ENCODE peak calls at places on chromosomes 16 and 17, in nine cellular contexts. One of them, this sample, is unnamed.

GRCh38 chr17:37041931-37042330 is 93.2 kb downstream of the AATF start:
- DNase-seq in CD4-positive, alpha-beta T cell: no peak
- DNase-seq in Peyer's patch: no peak
- DNase-seq in astrocyte of the spinal cord: no peak
- DNase-seq in body of pancreas: no peak
- DNase-seq in GM12865: no peak
- DNase-seq in coronary artery: no peak
- DNase-seq in HFFc6: no peak
- DNase-seq in GM13977: no peak
- DNase-seq in this sample: no peak

GRCh38 chr17:43778337-43779144 is at the start of gene DUSP3:
- DNase-seq in CD4-positive, alpha-beta T cell: peak
- DNase-seq in Peyer's patch: peak
- DNase-seq in astrocyte of the spinal cord: peak
- DNase-seq in body of pancreas: peak
- DNase-seq in GM12865: peak
- DNase-seq in coronary artery: peak
- DNase-seq in HFFc6: peak
- DNase-seq in GM13977: peak
- DNase-seq in this sample: peak

GRCh38 chr17:57838453-57838852 is 11.4 kb downstream of the MRPS23 start:
- DNase-seq in CD4-positive, alpha-beta T cell: no peak
- DNase-seq in Peyer's patch: no peak
- DNase-seq in astrocyte of the spinal cord: no peak
- DNase-seq in body of pancreas: no peak
- DNase-seq in GM12865: no peak
- DNase-seq in coronary artery: no peak
- DNase-seq in HFFc6: no peak
- DNase-seq in GM13977: no peak
- DNase-seq in this sample: no peak

GRCh38 chr16:85440744-85441143 is 172.4 kb upstream of the GSE1 start:
- DNase-seq in CD4-positive, alpha-beta T cell: no peak
- DNase-seq in Peyer's patch: no peak
- DNase-seq in astrocyte of the spinal cord: no peak
- DNase-seq in body of pancreas: no peak
- DNase-seq in GM12865: no peak
- DNase-seq in coronary artery: no peak
- DNase-seq in HFFc6: no peak
- DNase-seq in GM13977: no peak
- DNase-seq in this sample: no peak

GRCh38 chr17:70089513-70090148 is 14.6 kb downstream of the KCNJ16 start:
- DNase-seq in CD4-positive, alpha-beta T cell: no peak
- DNase-seq in Peyer's patch: no peak
- DNase-seq in astrocyte of the spinal cord: no peak
- DNase-seq in body of pancreas: no peak
- DNase-seq in GM12865: no peak
- DNase-seq in coronary artery: no peak
- DNase-seq in HFFc6: no peak
- DNase-seq in GM13977: no peak
- DNase-seq in this sample: no peak

GRCh38 chr17:9878791-9879525 is 26.1 kb downstream of the RCVRN start:
- DNase-seq in CD4-positive, alpha-beta T cell: no peak
- DNase-seq in Peyer's patch: no peak
- DNase-seq in astrocyte of the spinal cord: peak
- DNase-seq in body of pancreas: no peak
- DNase-seq in GM12865: no peak
- DNase-seq in coronary artery: no peak
- DNase-seq in HFFc6: no peak
- DNase-seq in GM13977: no peak
- DNase-seq in this sample: no peak

GRCh38 chr17:9435165-9435564 is 140.5 kb downstream of the STX8 start:
- DNase-seq in CD4-positive, alpha-beta T cell: no peak
- DNase-seq in Peyer's patch: no peak
- DNase-seq in astrocyte of the spinal cord: no peak
- DNase-seq in body of pancreas: no peak
- DNase-seq in GM12865: no peak
- DNase-seq in coronary artery: no peak
- DNase-seq in HFFc6: no peak
- DNase-seq in GM13977: no peak
- DNase-seq in this sample: no peak

GRCh38 chr16:68756250-68757051 is 19.4 kb downstream of the CDH1 start:
- DNase-seq in CD4-positive, alpha-beta T cell: no peak
- DNase-seq in Peyer's patch: peak
- DNase-seq in astrocyte of the spinal cord: no peak
- DNase-seq in body of pancreas: peak
- DNase-seq in GM12865: peak
- DNase-seq in coronary artery: no peak
- DNase-seq in HFFc6: no peak
- DNase-seq in GM13977: peak
- DNase-seq in this sample: peak

GRCh38 chr17:10292057-10292931 is 80.5 kb downstream of the MYH13 start:
- DNase-seq in CD4-positive, alpha-beta T cell: no peak
- DNase-seq in Peyer's patch: no peak
- DNase-seq in astrocyte of the spinal cord: peak
- DNase-seq in body of pancreas: no peak
- DNase-seq in GM12865: peak
- DNase-seq in coronary artery: no peak
- DNase-seq in HFFc6: peak
- DNase-seq in GM13977: peak
- DNase-seq in this sample: peak

GRCh38 chr17:18964550-18964949 is 12.6 kb downstream of the SLC5A10 start:
- DNase-seq in CD4-positive, alpha-beta T cell: no peak
- DNase-seq in Peyer's patch: no peak
- DNase-seq in astrocyte of the spinal cord: no peak
- DNase-seq in body of pancreas: no peak
- DNase-seq in GM12865: no peak
- DNase-seq in coronary artery: no peak
- DNase-seq in HFFc6: no peak
- DNase-seq in GM13977: no peak
- DNase-seq in this sample: no peak

GRCh38 chr16:66844342-66845079 is at the start of gene CA7:
- DNase-seq in CD4-positive, alpha-beta T cell: no peak
- DNase-seq in Peyer's patch: no peak
- DNase-seq in astrocyte of the spinal cord: no peak
- DNase-seq in body of pancreas: no peak
- DNase-seq in GM12865: no peak
- DNase-seq in coronary artery: no peak
- DNase-seq in HFFc6: no peak
- DNase-seq in GM13977: no peak
- DNase-seq in this sample: no peak

GRCh38 chr17:59963738-59964454 is 644 bp downstream of the RNFT1 start:
- DNase-seq in CD4-positive, alpha-beta T cell: peak
- DNase-seq in Peyer's patch: no peak
- DNase-seq in astrocyte of the spinal cord: peak
- DNase-seq in body of pancreas: peak
- DNase-seq in GM12865: peak
- DNase-seq in coronary artery: no peak
- DNase-seq in HFFc6: peak
- DNase-seq in GM13977: peak
- DNase-seq in this sample: peak

GRCh38 chr17:68981288-68981687 is 26.1 kb upstream of the ABCA8 start:
- DNase-seq in CD4-positive, alpha-beta T cell: no peak
- DNase-seq in Peyer's patch: no peak
- DNase-seq in astrocyte of the spinal cord: peak
- DNase-seq in body of pancreas: peak
- DNase-seq in GM12865: peak
- DNase-seq in coronary artery: no peak
- DNase-seq in HFFc6: no peak
- DNase-seq in GM13977: no peak
- DNase-seq in this sample: no peak

GRCh38 chr16:20897897-20898296 is 2.3 kb downstream of the DCUN1D3 start:
- DNase-seq in CD4-positive, alpha-beta T cell: no peak
- DNase-seq in Peyer's patch: no peak
- DNase-seq in astrocyte of the spinal cord: no peak
- DNase-seq in body of pancreas: no peak
- DNase-seq in GM12865: no peak
- DNase-seq in coronary artery: no peak
- DNase-seq in HFFc6: no peak
- DNase-seq in GM13977: no peak
- DNase-seq in this sample: no peak

GRCh38 chr17:44221072-44221861 is 1.8 kb upstream of the UBTF start:
- DNase-seq in CD4-positive, alpha-beta T cell: peak
- DNase-seq in Peyer's patch: peak
- DNase-seq in astrocyte of the spinal cord: peak
- DNase-seq in body of pancreas: peak
- DNase-seq in GM12865: peak
- DNase-seq in coronary artery: peak
- DNase-seq in HFFc6: peak
- DNase-seq in GM13977: peak
- DNase-seq in this sample: peak

GRCh38 chr16:19094542-19095365 is 19.0 kb upstream of the ITPRIPL2 start:
- DNase-seq in CD4-positive, alpha-beta T cell: no peak
- DNase-seq in Peyer's patch: no peak
- DNase-seq in astrocyte of the spinal cord: no peak
- DNase-seq in body of pancreas: peak
- DNase-seq in GM12865: peak
- DNase-seq in coronary artery: peak
- DNase-seq in HFFc6: peak
- DNase-seq in GM13977: no peak
- DNase-seq in this sample: peak

GRCh38 chr17:38557836-38558750 is 47.7 kb downstream of the SRCIN1 start:
- DNase-seq in CD4-positive, alpha-beta T cell: peak
- DNase-seq in Peyer's patch: peak
- DNase-seq in astrocyte of the spinal cord: peak
- DNase-seq in body of pancreas: peak
- DNase-seq in GM12865: peak
- DNase-seq in coronary artery: peak
- DNase-seq in HFFc6: peak
- DNase-seq in GM13977: peak
- DNase-seq in this sample: peak

GRCh38 chr17:38559880-38560230 is 45.9 kb downstream of the SRCIN1 start:
- DNase-seq in CD4-positive, alpha-beta T cell: no peak
- DNase-seq in Peyer's patch: no peak
- DNase-seq in astrocyte of the spinal cord: no peak
- DNase-seq in body of pancreas: no peak
- DNase-seq in GM12865: no peak
- DNase-seq in coronary artery: no peak
- DNase-seq in HFFc6: no peak
- DNase-seq in GM13977: no peak
- DNase-seq in this sample: no peak

GRCh38 chr17:38558751-38559024 is 47.1 kb downstream of the SRCIN1 start:
- DNase-seq in CD4-positive, alpha-beta T cell: no peak
- DNase-seq in Peyer's patch: no peak
- DNase-seq in astrocyte of the spinal cord: no peak
- DNase-seq in body of pancreas: no peak
- DNase-seq in GM12865: no peak
- DNase-seq in coronary artery: no peak
- DNase-seq in HFFc6: no peak
- DNase-seq in GM13977: no peak
- DNase-seq in this sample: no peak

GRCh38 chr17:38560503-38561318 is 45.0 kb downstream of the SRCIN1 start:
- DNase-seq in CD4-positive, alpha-beta T cell: no peak
- DNase-seq in Peyer's patch: no peak
- DNase-seq in astrocyte of the spinal cord: peak
- DNase-seq in body of pancreas: no peak
- DNase-seq in GM12865: no peak
- DNase-seq in coronary artery: no peak
- DNase-seq in HFFc6: no peak
- DNase-seq in GM13977: no peak
- DNase-seq in this sample: peak

GRCh38 chr17:38559025-38559879 is 46.5 kb downstream of the SRCIN1 start:
- DNase-seq in CD4-positive, alpha-beta T cell: peak
- DNase-seq in Peyer's patch: peak
- DNase-seq in astrocyte of the spinal cord: no peak
- DNase-seq in body of pancreas: peak
- DNase-seq in GM12865: peak
- DNase-seq in coronary artery: no peak
- DNase-seq in HFFc6: peak
- DNase-seq in GM13977: peak
- DNase-seq in this sample: peak
- TF ChIP-seq CTCF in CD4-positive, alpha-beta T cell: peak
- TF ChIP-seq CTCF in Peyer's patch: peak
- TF ChIP-seq CTCF in astrocyte of the spinal cord: no peak
- TF ChIP-seq CTCF in body of pancreas: peak
- TF ChIP-seq CTCF in GM12865: peak
- TF ChIP-seq CTCF in coronary artery: no peak
- TF ChIP-seq CTCF in HFFc6: no peak
- TF ChIP-seq CTCF in GM13977: peak
- TF ChIP-seq CTCF in this sample: peak

DNA sequence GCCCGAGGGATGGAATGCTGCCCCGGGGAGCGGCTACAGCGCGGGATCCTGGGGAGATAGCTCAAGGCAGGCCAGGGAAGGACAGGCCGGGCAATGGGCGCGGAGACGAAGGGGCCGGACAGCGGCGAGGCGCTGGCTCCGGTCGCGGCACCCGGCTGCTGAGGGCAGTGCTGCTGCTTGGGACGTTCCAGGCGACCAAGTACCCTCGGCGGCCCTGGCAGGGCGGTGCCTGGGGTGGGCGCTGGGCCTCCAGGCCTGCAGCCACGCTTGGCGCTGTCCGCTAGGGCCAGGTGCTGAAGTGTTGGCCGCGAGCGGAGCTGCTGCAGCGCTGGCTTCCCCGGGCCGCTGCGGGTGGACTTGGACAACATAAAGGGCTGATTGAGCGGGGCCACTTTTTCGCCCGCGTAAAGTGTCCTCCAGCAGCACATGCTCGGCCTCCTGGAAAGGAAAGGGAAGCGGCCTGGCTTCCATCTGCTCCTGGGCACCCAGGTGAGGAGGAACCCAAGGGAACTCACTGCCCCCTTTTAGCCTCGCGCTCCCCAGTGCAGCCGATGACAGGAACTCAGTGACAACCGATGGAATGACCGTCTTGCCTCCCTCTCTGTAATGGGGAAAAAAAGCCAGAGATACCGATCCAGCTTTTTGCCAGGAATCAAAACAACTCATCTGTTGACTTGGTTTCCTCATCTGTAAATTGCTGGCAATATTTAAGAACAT is 23.7 kb downstream of the CLEC3A start:
- DNase-seq in CD4-positive, alpha-beta T cell: peak
- DNase-seq in Peyer's patch: peak
- DNase-seq in astrocyte of the spinal cord: peak
- DNase-seq in body of pancreas: peak
- DNase-seq in GM12865: peak
- DNase-seq in coronary artery: peak
- DNase-seq in HFFc6: no peak
- DNase-seq in GM13977: peak
- DNase-seq in this sample: peak
- TF ChIP-seq CTCF in CD4-positive, alpha-beta T cell: no peak
- TF ChIP-seq CTCF in Peyer's patch: no peak
- TF ChIP-seq CTCF in astrocyte of the spinal cord: peak
- TF ChIP-seq CTCF in body of pancreas: peak
- TF ChIP-seq CTCF in GM12865: no peak
- TF ChIP-seq CTCF in coronary artery: no peak
- TF ChIP-seq CTCF in HFFc6: no peak
- TF ChIP-seq CTCF in GM13977: no peak
- TF ChIP-seq CTCF in this sample: no peak

GRCh38 chr16:70582280-70582978 is 58.8 kb downstream of the SF3B3 start:
- DNase-seq in CD4-positive, alpha-beta T cell: no peak
- DNase-seq in Peyer's patch: no peak
- DNase-seq in astrocyte of the spinal cord: no peak
- DNase-seq in body of pancreas: no peak
- DNase-seq in GM12865: peak
- DNase-seq in coronary artery: no peak
- DNase-seq in HFFc6: no peak
- DNase-seq in GM13977: no peak
- DNase-seq in this sample: peak
- TF ChIP-seq CTCF in CD4-positive, alpha-beta T cell: no peak
- TF ChIP-seq CTCF in Peyer's patch: no peak
- TF ChIP-seq CTCF in astrocyte of the spinal cord: peak
- TF ChIP-seq CTCF in body of pancreas: no peak
- TF ChIP-seq CTCF in GM12865: peak
- TF ChIP-seq CTCF in coronary artery: no peak
- TF ChIP-seq CTCF in HFFc6: peak
- TF ChIP-seq CTCF in GM13977: peak
- TF ChIP-seq CTCF in this sample: peak

GRCh38 chr17:17205368-17206148 is 575 bp downstream of the PLD6 start:
- DNase-seq in CD4-positive, alpha-beta T cell: peak
- DNase-seq in Peyer's patch: peak
- DNase-seq in astrocyte of the spinal cord: peak
- DNase-seq in body of pancreas: peak
- DNase-seq in GM12865: peak
- DNase-seq in coronary artery: no peak
- DNase-seq in HFFc6: peak
- DNase-seq in GM13977: peak
- DNase-seq in this sample: peak
- TF ChIP-seq CTCF in CD4-positive, alpha-beta T cell: no peak
- TF ChIP-seq CTCF in Peyer's patch: no peak
- TF ChIP-seq CTCF in astrocyte of the spinal cord: no peak
- TF ChIP-seq CTCF in body of pancreas: no peak
- TF ChIP-seq CTCF in GM12865: no peak
- TF ChIP-seq CTCF in coronary artery: no peak
- TF ChIP-seq CTCF in HFFc6: no peak
- TF ChIP-seq CTCF in GM13977: no peak
- TF ChIP-seq CTCF in this sample: no peak

This sample was measured in activated CD8-positive, alpha-beta T cell treated with anti-CD3 and anti-CD28 coated beads for 36 hours.